ENCODE peak calls at places on chromosomes 11 and 22, in four cellular contexts. Y, P, B and R are unnamed samples.
A peak's percentile ranks its signal among the peaks of the same experiment; 100 is the strongest.

GRCh38 chr11:79536155-79536917 is 95.5 kb upstream of the TENM4 start:
- DNase-seq in B (no peak), Y (no peak), P (no peak), R (no peak)

GRCh38 chr11:116108161-116108560 is 603.9 kb upstream of the CADM1 start:
- DNase-seq in B (no peak), Y (no peak), P (peak; percentile 48), R (no peak)

GRCh38 chr11:104163100-104164027 is 583 bp downstream of the PDGFD start:
- DNase-seq in B (peak; percentile 20), Y (no peak), P (peak; percentile 73), R (peak; percentile 11)

GRCh38 chr22:47101321-47101885 is 339.0 kb downstream of the TBC1D22A start:
- DNase-seq in Y (no peak), P (no peak), B (no peak), R (no peak)

GRCh38 chr11:9170450-9170849 is 79.1 kb upstream of the SCUBE2 start:
- DNase-seq in P (peak; percentile 19), B (peak; percentile 82), Y (no peak), R (no peak)

GRCh38 chr11:21625982-21626381 is 566.9 kb upstream of the ANO5 start:
- DNase-seq in B (no peak), P (no peak), Y (no peak), R (no peak)

GRCh38 chr11:61912530-61912898 is 4.9 kb downstream of the RAB3IL1 start:
- DNase-seq in Y (no peak), B (no peak), P (no peak), R (no peak)

GRCh38 chr22:32967285-32968101 is 90.7 kb downstream of the SYN3 start:
- DNase-seq in B (no peak), P (no peak), Y (no peak), R (no peak)

GRCh38 chr11:8503872-8504491 is 90.0 kb downstream of the STK33 start:
- DNase-seq in B (no peak), P (no peak), Y (no peak), R (no peak)

GRCh38 chr11:14081541-14082211 is 119.2 kb downstream of the SPON1 start:
- DNase-seq in Y (no peak), B (no peak), P (no peak), R (no peak)

GRCh38 chr11:496834-497564 is 10.0 kb downstream of the RNH1 start:
- DNase-seq in P (peak; percentile 30), Y (no peak), B (no peak), R (no peak)
- H2AK5ac ChIP-seq in P (no peak overlapping the region), Y (peak overlapping the region; percentile 29), B (no peak overlapping the region), R (no peak overlapping the region)

GRCh38 chr22:34638128-34638527 is 427.8 kb upstream of the ISX start:
- DNase-seq in Y (no peak), B (no peak), P (no peak), R (no peak)
- H3K9ac ChIP-seq in Y (no peak overlapping the region), B (no peak overlapping the region), P (no peak overlapping the region), R (no peak overlapping the region)

GRCh38 chr11:67056267-67056639 is 394 bp upstream of the RHOD start:
- DNase-seq in Y (no peak), B (no peak), P (no peak), R (no peak)
- H3K18ac ChIP-seq in Y (peak overlapping the region; percentile 44), B (peak overlapping the region; percentile 40), P (peak overlapping the region; percentile 25), R (peak overlapping the region; percentile 87)

DNA sequence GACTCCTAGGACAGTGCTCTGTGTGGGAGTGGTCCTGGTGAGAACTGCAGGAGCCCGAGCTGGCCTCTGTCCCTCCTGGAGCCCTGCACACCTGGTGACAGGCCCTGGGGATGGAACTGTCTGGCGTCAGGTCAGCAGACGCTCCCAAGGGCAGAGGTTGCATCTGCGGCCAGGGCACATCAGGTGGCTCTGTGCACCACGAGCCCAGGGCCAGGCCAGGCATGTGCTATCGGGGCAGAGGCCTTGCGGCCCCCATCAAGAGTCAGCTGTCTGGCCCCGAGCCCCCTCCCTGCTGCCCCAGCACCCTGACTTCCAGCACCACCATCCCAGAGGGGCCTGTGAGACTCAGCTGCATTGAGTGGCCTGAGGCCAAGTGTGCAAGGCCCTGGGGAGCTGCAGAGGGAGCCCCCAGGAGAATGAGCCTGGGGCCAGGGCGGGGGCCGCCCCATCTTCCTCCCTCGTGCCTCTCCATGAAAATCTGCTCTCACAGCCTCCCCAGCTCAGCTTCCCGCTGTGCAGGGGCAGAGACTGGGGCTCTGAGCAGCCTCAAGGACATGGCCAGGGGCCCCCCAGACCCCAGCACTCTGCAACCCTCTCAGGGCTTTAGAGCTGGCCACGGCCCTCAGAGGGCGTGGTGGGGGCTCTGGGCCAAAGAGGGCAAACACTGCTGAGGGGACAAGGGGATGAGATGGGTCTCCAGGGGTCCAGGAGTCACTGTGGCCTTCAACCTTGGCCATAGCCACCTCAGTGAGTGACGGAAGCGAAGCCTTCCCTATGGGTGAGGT is 56.4 kb downstream of the RTL6 start:
- DNase-seq in P (no peak), Y (no peak), B (no peak), R (no peak)
- H2AK5ac ChIP-seq in P (no peak overlapping the region), Y (no peak overlapping the region), B (no peak overlapping the region), R (peak overlapping the region; percentile 30)

GRCh38 chr11:2461253-2462091 is 16.7 kb downstream of the KCNQ1 start:
- DNase-seq in Y (no peak), B (no peak), P (no peak), R (no peak)

GRCh38 chr11:2459796-2460531 is 15.2 kb downstream of the KCNQ1 start:
- DNase-seq in Y (no peak), P (no peak), B (no peak), R (no peak)

GRCh38 chr11:2460540-2461252 is 15.9 kb downstream of the KCNQ1 start:
- DNase-seq in B (no peak), P (no peak), Y (no peak), R (no peak)

GRCh38 chr11:2458321-2458720 is 13.5 kb downstream of the KCNQ1 start:
- DNase-seq in B (no peak), Y (no peak), P (no peak), R (no peak)

DNA sequence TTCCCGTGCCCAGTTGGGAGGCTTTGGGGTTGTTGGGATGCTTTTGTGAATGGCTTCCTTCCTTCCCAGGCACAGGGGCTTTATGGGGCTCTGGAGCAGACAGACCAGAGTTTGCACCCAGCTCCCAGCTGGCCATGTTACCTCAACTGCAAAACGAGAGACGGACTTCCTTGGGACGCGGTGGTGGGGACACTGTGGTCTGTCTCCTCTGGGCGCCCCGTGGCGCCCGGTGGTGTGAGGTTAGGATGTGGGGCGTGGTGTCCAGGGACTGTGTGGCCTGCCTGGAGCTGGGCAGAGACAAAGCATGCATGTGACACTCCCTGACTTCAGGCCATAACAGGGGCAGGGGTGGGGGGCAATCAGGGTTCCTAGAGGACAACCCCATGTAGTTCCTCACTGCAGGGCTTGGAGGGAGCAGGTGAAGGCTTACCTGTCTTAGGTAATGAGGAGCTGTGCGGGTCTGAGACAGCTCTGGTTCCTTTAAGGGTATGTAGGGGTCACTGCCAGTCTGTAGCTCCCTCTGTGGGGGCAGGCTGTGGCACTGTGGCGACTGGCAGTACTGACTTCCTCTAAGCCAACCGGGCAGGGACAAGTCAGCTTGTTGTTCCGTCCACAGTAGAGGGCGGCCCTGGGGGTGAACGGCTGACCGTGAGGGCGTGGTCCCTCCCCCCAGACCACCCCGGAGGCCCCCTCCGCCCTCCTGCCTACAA is 14.4 kb downstream of the KCNQ1 start:
- DNase-seq in Y (no peak), P (no peak), B (no peak), R (no peak)
- H3K9ac ChIP-seq in Y (no peak overlapping the region), P (no peak overlapping the region), B (no peak overlapping the region), R (no peak overlapping the region)

DNA sequence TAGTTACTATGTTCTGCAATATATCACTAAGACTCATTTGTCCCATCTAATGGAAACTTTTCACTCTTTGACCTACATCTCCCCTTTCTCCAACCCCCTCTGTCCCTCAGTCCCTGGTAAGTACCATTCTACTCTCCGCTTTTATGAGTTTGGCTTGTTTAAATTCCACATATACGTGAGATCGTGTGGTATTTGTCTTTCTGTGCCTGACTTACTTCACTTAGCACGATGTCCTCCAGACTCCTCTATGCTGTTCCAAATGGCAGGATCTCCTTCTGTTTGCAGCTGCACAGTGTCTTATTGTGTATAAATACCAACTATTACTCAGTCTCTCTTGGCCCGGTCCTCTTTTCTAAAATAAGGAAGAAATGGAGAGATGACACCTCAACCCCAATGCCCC is 205.4 kb upstream of the NTM start:
- DNase-seq in P (no peak), B (no peak), Y (no peak), R (no peak)
- H3K18ac ChIP-seq in P (no peak overlapping the region), B (no peak overlapping the region), Y (no peak overlapping the region), R (no peak overlapping the region)

GRCh38 chr11:123062892-123063395 is 1.0 kb upstream of the HSPA8 start:
- DNase-seq in B (peak; percentile 38), P (peak; percentile 72), Y (no peak), R (no peak)

GRCh38 chr11:123063396-123064267 is 1.7 kb upstream of the HSPA8 start:
- DNase-seq in B (peak; percentile 59), Y (no peak), P (peak; percentile 51), R (no peak)

GRCh38 chr11:123060265-123061000 is 1.5 kb downstream of the HSPA8 start:
- DNase-seq in Y (no peak), P (no peak), B (no peak), R (no peak)

GRCh38 chr11:123062158-123062891 is 389 bp upstream of the HSPA8 start:
- DNase-seq in Y (peak; percentile 98), B (peak; percentile 100), P (peak; percentile 99), R (peak; percentile 97)

DNA sequence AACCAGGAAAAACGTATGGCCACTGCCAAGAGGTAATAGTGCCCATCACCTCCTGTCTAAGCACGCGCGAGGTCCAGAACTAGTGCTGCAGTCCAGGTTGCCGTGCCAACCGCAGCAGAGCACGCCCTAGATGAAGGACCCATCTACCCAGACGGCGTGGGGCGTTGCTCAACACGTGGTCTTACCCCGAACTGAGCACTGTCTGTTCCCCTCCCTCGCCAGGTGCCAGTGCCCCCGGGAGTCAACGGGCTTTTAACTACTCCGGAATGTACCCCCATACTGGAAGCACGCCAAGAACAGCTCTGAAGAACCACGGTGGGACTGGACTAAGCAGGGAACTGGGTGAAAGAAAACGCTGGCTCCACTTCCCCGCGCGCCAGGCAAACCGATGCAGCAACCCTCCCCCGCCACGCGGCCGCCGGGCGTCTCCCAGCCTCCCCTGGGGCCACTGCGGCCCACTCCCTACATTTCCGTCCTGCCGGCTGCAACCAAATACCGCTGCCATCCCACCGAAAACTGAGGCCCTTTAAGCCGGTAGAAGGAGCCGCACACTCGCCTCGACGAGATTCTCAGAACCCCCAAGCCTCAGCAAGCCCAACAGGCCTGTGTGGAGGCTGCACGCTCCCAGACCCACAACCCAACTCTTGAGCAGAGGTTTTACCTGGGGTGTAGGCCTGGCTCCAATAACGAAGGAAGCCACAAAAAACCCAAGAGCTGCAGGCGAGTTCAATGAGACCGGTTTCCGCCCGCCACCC is at the start of gene HSPA8:
- DNase-seq in Y (no peak), P (peak; percentile 61), B (peak; percentile 52), R (peak; percentile 17)
- H2AK5ac ChIP-seq in Y (no peak within 1 kb of the TSS), P (no peak within 1 kb of the TSS), B (peak within 1 kb of the TSS; percentile 97), R (peak within 1 kb of the TSS; percentile 96)